ENCODE peak calls at places on chromosomes 3 and 15, in five cellular contexts. B is A673, Z is left lung, C is upper lobe of right lung, W is hepatocyte. U is an unnamed sample.

GRCh38 chr3:139689122-139689521 is 11.3 kb upstream of the NMNAT3 start:
- DNase-seq in B (no peak), Z (no peak), C (no peak), W (no peak), U (peak; percentile 77)

GRCh38 chr3:64266065-64266874 is 41.0 kb upstream of the PRICKLE2 start:
- DNase-seq in W (peak; percentile 68), B (no peak), Z (no peak), C (no peak), U (peak; percentile 90)

GRCh38 chr3:184186902-184187207 is 856 bp downstream of the ABCF3 start:
- DNase-seq in W (no peak), B (no peak), C (no peak), Z (no peak), U (no peak)

GRCh38 chr15:46751303-46751702 is 966.0 kb upstream of the SEMA6D start:
- DNase-seq in C (no peak), W (peak; percentile 4), Z (no peak), B (no peak), U (no peak)

GRCh38 chr3:135368316-135368715 is 573.3 kb downstream of the EPHB1 start:
- DNase-seq in Z (no peak), W (no peak), B (no peak), C (no peak), U (no peak)

GRCh38 chr15:99414755-99415731 is 150.7 kb upstream of the MEF2A start:
- DNase-seq in Z (no peak), C (peak; percentile 63), W (no peak), B (no peak), U (no peak)

GRCh38 chr3:152365766-152366593 is 97.3 kb downstream of the MBNL1 start:
- DNase-seq in C (no peak), Z (no peak), B (peak; percentile 61), W (no peak), U (peak; percentile 35)

GRCh38 chr15:78302579-78302978 is 3.2 kb upstream of the SKIC8 start:
- DNase-seq in B (peak; percentile 57), C (no peak), W (no peak), Z (no peak), U (no peak)

GRCh38 chr3:119042162-119042561 is 7.5 kb upstream of the IGSF11 start:
- DNase-seq in C (no peak), Z (no peak), W (no peak), B (no peak), U (no peak)

GRCh38 chr3:142652826-142653292 is 56.7 kb downstream of the PLS1 start:
- DNase-seq in Z (no peak), W (no peak), B (no peak), C (no peak), U (no peak)

GRCh38 chr3:131848111-131848510 is 186.7 kb downstream of the CPNE4 start:
- DNase-seq in B (peak; percentile 96), Z (no peak), C (no peak), W (no peak), U (no peak)

GRCh38 chr3:146256851-146257486 is 6.1 kb upstream of the PLSCR4 start:
- DNase-seq in Z (no peak), C (no peak), B (peak; percentile 46), W (peak; percentile 11), U (no peak)

GRCh38 chr15:48415036-48415886 is 84.0 kb downstream of the DUT start:
- DNase-seq in W (no peak), Z (no peak), C (no peak), B (no peak), U (no peak)

DNA sequence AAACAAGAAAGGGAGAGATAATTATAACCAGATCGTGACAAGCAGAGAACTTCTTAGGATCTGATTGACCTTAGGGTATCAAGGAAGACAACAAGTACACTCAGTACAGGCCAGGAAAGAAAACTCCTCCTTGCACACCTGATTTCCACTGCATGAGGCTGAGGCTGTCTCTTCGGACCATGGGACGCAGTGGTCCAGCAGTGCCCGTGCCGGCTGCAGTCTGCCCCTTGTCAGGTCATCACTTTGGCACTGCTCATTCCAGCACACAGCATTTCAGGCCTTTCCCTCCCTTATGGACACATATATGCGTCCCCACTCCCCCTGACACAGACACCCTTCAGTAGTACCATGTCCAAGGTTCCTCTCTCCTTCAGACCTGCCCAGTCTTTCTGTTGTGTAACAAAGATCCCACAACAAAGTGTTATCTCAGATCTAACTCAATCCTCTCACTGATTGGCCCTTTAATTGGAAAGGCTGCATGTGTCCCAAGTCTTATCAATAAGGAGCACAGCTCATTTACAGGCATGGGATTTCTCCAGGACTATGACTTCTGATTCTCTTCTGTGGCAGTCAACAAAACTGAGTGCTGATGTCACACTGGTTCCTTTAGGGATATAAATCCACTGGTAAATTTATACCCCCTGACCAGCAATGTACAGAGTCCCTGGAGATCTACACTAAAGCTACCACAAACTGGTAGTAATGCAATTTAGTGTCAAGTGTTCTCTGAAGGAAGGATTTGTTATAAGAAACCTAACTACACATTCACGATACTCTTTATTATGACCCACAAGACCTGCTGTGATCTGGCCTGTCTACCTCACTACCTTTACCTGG is 27.9 kb downstream of the CLK3 start:
- DNase-seq in Z (no peak), W (no peak), C (no peak), B (no peak), U (no peak)
- H3K27ac ChIP-seq in Z (peak overlapping the region; percentile 69), W (peak overlapping the region; percentile 97), C (peak overlapping the region; percentile 72), B (peak overlapping the region; percentile 72), U (peak overlapping the region; percentile 89)

GRCh38 chr3:12588039-12588673 is 31.3 kb downstream of the MKRN2 start:
- DNase-seq in C (no peak), B (no peak), Z (no peak), W (no peak), U (no peak)

GRCh38 chr3:12585970-12586369 is 29.1 kb downstream of the MKRN2 start:
- DNase-seq in W (no peak), Z (no peak), B (no peak), C (no peak), U (no peak)

GRCh38 chr3:12590096-12590495 is 33.2 kb downstream of the MKRN2 start:
- DNase-seq in W (no peak), C (no peak), Z (peak; percentile 44), B (no peak), U (no peak)

GRCh38 chr3:12586403-12586802 is 29.5 kb downstream of the MKRN2 start:
- DNase-seq in C (no peak), B (no peak), Z (no peak), W (no peak), U (no peak)

GRCh38 chr3:12588674-12589054 is 31.8 kb downstream of the MKRN2 start:
- DNase-seq in C (no peak), Z (no peak), B (no peak), W (no peak), U (no peak)
- H3K36me3 ChIP-seq in C (peaks cover 96% of the 10 kb centered on the region), Z (peaks cover 99% of the 10 kb centered on the region), B (peaks cover 82% of the 10 kb centered on the region), W (no peaks in the 10 kb centered on the region), U (peaks cover 67% of the 10 kb centered on the region)

GRCh38 chr15:64855206-64856000 is 13.7 kb downstream of the PLEKHO2 start:
- DNase-seq in W (no peak), C (no peak), B (no peak), Z (no peak), U (no peak)
- H3K4me1 ChIP-seq in W (peaks cover 25% of the 10 kb centered on the region), C (peaks cover 100% of the 10 kb centered on the region), B (peaks cover 7% of the 10 kb centered on the region), Z (peaks cover 58% of the 10 kb centered on the region), U (peaks cover 14% of the 10 kb centered on the region)

GRCh38 chr15:67670647-67671305 is 128.3 kb downstream of the MAP2K5 start:
- DNase-seq in Z (no peak), W (no peak), B (no peak), C (no peak), U (no peak)

GRCh38 chr15:67680645-67681044 is 138.1 kb downstream of the MAP2K5 start:
- DNase-seq in B (peak; percentile 66), W (no peak), Z (no peak), C (no peak), U (no peak)

GRCh38 chr15:67678948-67679347 is 136.4 kb downstream of the MAP2K5 start:
- DNase-seq in C (no peak), B (no peak), Z (no peak), W (no peak), U (no peak)

GRCh38 chr15:67674983-67675382 is 132.5 kb downstream of the MAP2K5 start:
- DNase-seq in W (no peak), B (no peak), C (no peak), Z (no peak), U (no peak)
- H3K27ac ChIP-seq in W (no peak overlapping the region), B (no peak overlapping the region), C (no peak overlapping the region), Z (no peak overlapping the region), U (no peak overlapping the region)

GRCh38 chr15:71570736-71571135 is 239.6 kb upstream of the NR2E3 start:
- DNase-seq in B (no peak), C (no peak), W (no peak), Z (no peak), U (no peak)

GRCh38 chr15:71567173-71567572 is 243.2 kb upstream of the NR2E3 start:
- DNase-seq in C (no peak), W (no peak), B (no peak), Z (no peak), U (no peak)

GRCh38 chr15:71566226-71566625 is 244.1 kb upstream of the NR2E3 start:
- DNase-seq in W (no peak), C (no peak), Z (no peak), B (no peak), U (no peak)

GRCh38 chr15:71565636-71566160 is 244.7 kb upstream of the NR2E3 start:
- DNase-seq in B (no peak), W (no peak), C (no peak), Z (no peak), U (no peak)

DNA sequence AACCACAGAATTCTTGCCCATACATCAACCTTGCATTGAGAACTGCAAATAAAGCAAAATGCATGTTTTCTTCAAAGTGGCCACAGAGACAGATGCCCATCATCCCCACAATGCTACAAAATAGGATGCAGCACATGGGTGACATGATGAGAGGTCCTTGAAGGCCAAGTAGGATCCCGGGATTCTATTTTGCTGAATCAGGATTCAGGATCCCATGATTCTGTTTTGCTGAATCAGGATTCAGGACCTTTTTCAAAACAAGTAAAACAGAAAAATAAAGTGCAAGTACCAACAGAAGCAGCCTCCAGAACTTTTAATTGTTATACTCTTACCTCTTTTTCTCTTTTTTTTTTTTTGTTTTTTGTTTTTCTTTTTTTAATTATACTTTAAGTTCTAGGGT is 242.1 kb upstream of the NR2E3 start:
- DNase-seq in W (no peak), Z (no peak), B (no peak), C (no peak), U (no peak)
- H3K36me3 ChIP-seq in W (no peaks in the 10 kb centered on the region), Z (no peaks in the 10 kb centered on the region), B (no peaks in the 10 kb centered on the region), C (no peaks in the 10 kb centered on the region), U (no peaks in the 10 kb centered on the region)